ENCODE peak calls at places on chromosomes 4 and X, in four cellular contexts. A is HepG2, S is H1, T is K562. B is an unnamed sample.

GRCh38 chr4:73816814-73817213 is 19.7 kb upstream of the CXCL6 start:
- DNase-seq in A (no peak), S (no peak), T (no peak), B (no peak)

GRCh38 chr4:143404555-143404954 is 67.9 kb downstream of the GAB1 start:
- DNase-seq in A (no peak), S (no peak), T (no peak), B (peak)

GRCh38 chrX:120671963-120672362 is 42.1 kb upstream of the C1GALT1C1 start:
- DNase-seq in A (no peak), S (no peak), T (no peak), B (no peak)

GRCh38 chr4:10579700-10580099 is 104.9 kb downstream of the CLNK start:
- DNase-seq in A (no peak), S (no peak), T (no peak), B (no peak)

GRCh38 chrX:8849462-8849861 is 48.3 kb upstream of the FAM9A start:
- DNase-seq in A (peak), S (no peak), T (no peak), B (no peak)

GRCh38 chr4:138953962-138954371 is 61.6 kb upstream of the NOCT start:
- DNase-seq in A (no peak), S (peak), T (no peak), B (no peak)

GRCh38 chrX:37420179-37420578 is 71.0 kb downstream of the PRRG1 start:
- DNase-seq in A (no peak), S (no peak), T (no peak), B (no peak)

GRCh38 chr4:141802324-141802723 is 165.9 kb downstream of the IL15 start:
- DNase-seq in A (no peak), S (no peak), T (no peak), B (no peak)

GRCh38 chrX:121000589-121000988 is 15.0 kb upstream of the CT47A1 start:
- DNase-seq in A (peak), S (no peak), T (peak), B (peak)

GRCh38 chr4:173301518-173302201 is 32.5 kb downstream of the HMGB2 start:
- DNase-seq in A (no peak), S (no peak), T (peak), B (no peak)

GRCh38 chrX:21961142-21961541 is 20.6 kb downstream of the SMS start:
- DNase-seq in A (no peak), S (no peak), T (no peak), B (no peak)

GRCh38 chrX:155070038-155070437 is 898 bp downstream of the CMC4 start:
- DNase-seq in A (no peak), S (no peak), T (peak), B (no peak)

GRCh38 chr4:119721878-119722277 is 93.3 kb upstream of the PDE5A start:
- DNase-seq in A (no peak), S (no peak), T (no peak), B (no peak)

GRCh38 chrX:131650637-131651410 is 107.0 kb downstream of the OR13H1 start:
- DNase-seq in A (no peak), S (no peak), T (no peak), B (no peak)

GRCh38 chr4:688695-689497 is at the start of gene SLC49A3:
- DNase-seq in A (no peak), S (peak), T (no peak), B (no peak)

GRCh38 chr4:175062183-175062592 is 144.0 kb downstream of the ADAM29 start:
- DNase-seq in A (no peak), S (no peak), T (no peak), B (no peak)

GRCh38 chr4:168797176-168797575 is 212.9 kb downstream of the CBR4 start:
- DNase-seq in A (peak), S (no peak), T (no peak), B (no peak)

GRCh38 chrX:68677998-68678397 is 30.5 kb downstream of the STARD8 start:
- DNase-seq in A (no peak), S (no peak), T (no peak), B (no peak)

GRCh38 chr4:8307126-8307525 is 37.6 kb downstream of the HTRA3 start:
- DNase-seq in A (no peak), S (no peak), T (no peak), B (no peak)

GRCh38 chr4:108116423-108117168 is 52.1 kb downstream of the LEF1 start:
- DNase-seq in A (no peak), S (no peak), T (no peak), B (no peak)

GRCh38 chr4:168374772-168375523 is 56.4 kb upstream of the DDX60 start:
- DNase-seq in A (no peak), S (no peak), T (no peak), B (no peak)

GRCh38 chr4:102430511-102430910 is 70.6 kb upstream of the NFKB1 start:
- DNase-seq in A (no peak), S (no peak), T (peak), B (no peak)

GRCh38 chr4:7201351-7202305 is 9.3 kb downstream of the SORCS2 start:
- DNase-seq in A (no peak), S (no peak), T (no peak), B (no peak)

GRCh38 chr4:14787221-14787620 is 215.1 kb upstream of the CPEB2 start:
- DNase-seq in A (no peak), S (no peak), T (no peak), B (no peak)

GRCh38 chrX:71440401-71440800 is 74.2 kb downstream of the TAF1 start:
- DNase-seq in A (no peak), S (no peak), T (no peak), B (no peak)

GRCh38 chr4:6362896-6363295 is 93.2 kb downstream of the WFS1 start:
- DNase-seq in A (peak), S (peak), T (peak), B (no peak)

GRCh38 chrX:9940397-9940796 is 26.8 kb upstream of the CLDN34 start:
- DNase-seq in A (no peak), S (no peak), T (peak), B (no peak)

GRCh38 chrX:9938516-9938915 is 28.6 kb upstream of the CLDN34 start:
- DNase-seq in A (no peak), S (no peak), T (no peak), B (no peak)

GRCh38 chrX:9942086-9942485 is 25.1 kb upstream of the CLDN34 start:
- DNase-seq in A (no peak), S (no peak), T (no peak), B (peak)

GRCh38 chrX:9947395-9947794 is 19.8 kb upstream of the CLDN34 start:
- DNase-seq in A (no peak), S (no peak), T (no peak), B (no peak)

GRCh38 chrX:9943420-9943819 is 23.7 kb upstream of the CLDN34 start:
- DNase-seq in A (no peak), S (no peak), T (no peak), B (peak)
- TF ChIP-seq CEBPB in A (no peak), S (no peak), T (no peak), B (no peak)

GRCh38 chr4:77959566-77960338 is 97.1 kb downstream of the MRPL1 start:
- DNase-seq in A (peak), S (no peak), T (peak), B (peak)
- TF ChIP-seq ATF2 in A (no peak), S (no peak), T (no peak), B (no peak)

GRCh38 chr4:124953059-124953850 is 240.7 kb upstream of the ANKRD50 start:
- DNase-seq in A (no peak), S (no peak), T (no peak), B (no peak)
- TF ChIP-seq CEBPB in A (no peak), S (no peak), T (no peak), B (no peak)

GRCh38 chr4:3011456-3012220 is 48.3 kb downstream of the GRK4 start:
- DNase-seq in A (no peak), S (no peak), T (no peak), B (no peak)

GRCh38 chr4:3009422-3009821 is 46.1 kb downstream of the GRK4 start:
- DNase-seq in A (peak), S (no peak), T (peak), B (no peak)

GRCh38 chr4:3013323-3013722 is 50.0 kb downstream of the GRK4 start:
- DNase-seq in A (no peak), S (no peak), T (no peak), B (no peak)

GRCh38 chr4:3010577-3010976 is 47.2 kb downstream of the GRK4 start:
- DNase-seq in A (no peak), S (no peak), T (no peak), B (no peak)

GRCh38 chr4:3010998-3011397 is 47.6 kb downstream of the GRK4 start:
- DNase-seq in A (no peak), S (no peak), T (no peak), B (no peak)
- TF ChIP-seq ATF2 in A (no peak), S (no peak), T (no peak), B (no peak)

DNA sequence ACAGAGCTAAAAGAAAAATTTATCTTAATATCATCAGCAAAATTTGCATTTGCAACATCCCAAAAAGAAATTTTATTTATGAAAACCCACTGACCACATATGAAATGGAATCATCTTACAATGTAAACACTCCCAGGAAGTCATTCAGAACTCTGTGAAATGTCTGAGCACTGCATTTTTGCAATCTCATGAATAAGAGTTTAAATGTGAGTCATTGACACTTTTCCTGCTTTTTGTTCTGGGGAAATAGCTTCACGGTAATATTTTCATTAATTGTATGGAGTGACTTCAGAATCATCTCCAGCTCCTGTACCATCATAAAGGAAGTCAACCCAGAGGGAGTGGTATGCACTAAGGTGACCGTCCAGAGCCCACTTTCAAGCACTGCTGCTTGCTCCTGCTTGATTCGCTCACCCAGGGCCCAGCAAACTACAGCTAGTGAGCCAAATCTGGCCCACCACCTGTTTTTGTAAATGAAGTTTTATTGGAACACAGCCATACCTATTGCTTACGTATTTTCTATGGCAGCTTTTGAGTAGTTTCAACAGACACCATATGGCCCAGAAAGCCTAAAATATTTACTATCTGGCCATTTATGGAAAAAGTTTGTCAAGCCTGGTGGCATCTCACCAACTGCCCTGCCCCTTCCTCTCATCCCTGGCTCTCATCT is 17.3 kb downstream of the EDNRA start:
- DNase-seq in A (no peak), S (no peak), T (no peak), B (no peak)
- TF ChIP-seq CEBPB in A (no peak), S (no peak), T (no peak), B (no peak)

GRCh38 chr4:167171928-167172327 is 62.4 kb downstream of the SPOCK3 start:
- DNase-seq in A (no peak), S (no peak), T (no peak), B (no peak)
- TF ChIP-seq ATF2 in A (no peak), S (no peak), T (no peak), B (no peak)

B was measured in GM12878.